ENCODE peak calls at places on chromosomes 12 and 14, in four cellular contexts. W is HEK293T, Y is HepG2, O is WTC11. B is an unnamed sample.

GRCh38 chr14:91396959-91397815 is 20.4 kb downstream of the CCDC88C start:
- DNase-seq in W (no peak), Y (no peak), O (peak; percentile 51), B (no peak)

GRCh38 chr12:94640134-94640928 is 10.0 kb downstream of the TMCC3 start:
- DNase-seq in Y (no peak), O (no peak), W (no peak), B (no peak)

GRCh38 chr12:109718390-109718789 is 4.8 kb downstream of the FAM222A start:
- DNase-seq in Y (no peak), O (peak; percentile 75), W (peak; percentile 22), B (no peak)

GRCh38 chr12:117774986-117775775 is 193.6 kb downstream of the KSR2 start:
- DNase-seq in O (no peak), Y (no peak), W (no peak), B (no peak)

GRCh38 chr14:75969126-75969525 is 12.7 kb downstream of the TGFB3 start:
- DNase-seq in Y (no peak), O (no peak), W (no peak), B (no peak)

GRCh38 chr12:104668274-104668718 is 211.5 kb downstream of the CHST11 start:
- DNase-seq in W (no peak), Y (no peak), O (no peak), B (no peak)

GRCh38 chr14:36229262-36229661 is 52.7 kb upstream of the PTCSC3 start:
- DNase-seq in Y (no peak), W (no peak), O (no peak), B (no peak)

GRCh38 chr14:97077253-97077653 is 280.1 kb downstream of the VRK1 start:
- DNase-seq in W (no peak), Y (no peak), O (no peak), B (peak; percentile 75)

GRCh38 chr12:100460702-100461101 is 13.0 kb upstream of the NR1H4 start:
- DNase-seq in W (no peak), O (no peak), Y (no peak), B (no peak)

GRCh38 chr12:52313461-52313860 is 7.7 kb downstream of the KRT83 start:
- DNase-seq in O (no peak), Y (no peak), W (no peak), B (no peak)

GRCh38 chr14:59869381-59870255 is 958 bp downstream of the RTN1 start:
- DNase-seq in W (no peak), O (peak; percentile 24), Y (no peak), B (no peak)

GRCh38 chr14:61404637-61405036 is 83.3 kb downstream of the PRKCH start:
- DNase-seq in Y (no peak), O (no peak), W (no peak), B (no peak)

GRCh38 chr12:7899755-7900154 is 27.0 kb upstream of the SLC2A14 start:
- DNase-seq in Y (no peak), O (no peak), W (no peak), B (no peak)

GRCh38 chr12:119802472-119802871 is 74.6 kb downstream of the CIT start:
- DNase-seq in W (no peak), O (no peak), Y (no peak), B (no peak)

GRCh38 chr12:119807380-119807779 is 69.7 kb downstream of the CIT start:
- DNase-seq in O (no peak), W (no peak), Y (no peak), B (no peak)

GRCh38 chr12:119808441-119808840 is 68.7 kb downstream of the CIT start:
- DNase-seq in W (no peak), O (no peak), Y (no peak), B (no peak)

GRCh38 chr12:119803391-119803791 is 73.7 kb downstream of the CIT start:
- DNase-seq in O (peak; percentile 54), Y (no peak), W (no peak), B (no peak)

DNA sequence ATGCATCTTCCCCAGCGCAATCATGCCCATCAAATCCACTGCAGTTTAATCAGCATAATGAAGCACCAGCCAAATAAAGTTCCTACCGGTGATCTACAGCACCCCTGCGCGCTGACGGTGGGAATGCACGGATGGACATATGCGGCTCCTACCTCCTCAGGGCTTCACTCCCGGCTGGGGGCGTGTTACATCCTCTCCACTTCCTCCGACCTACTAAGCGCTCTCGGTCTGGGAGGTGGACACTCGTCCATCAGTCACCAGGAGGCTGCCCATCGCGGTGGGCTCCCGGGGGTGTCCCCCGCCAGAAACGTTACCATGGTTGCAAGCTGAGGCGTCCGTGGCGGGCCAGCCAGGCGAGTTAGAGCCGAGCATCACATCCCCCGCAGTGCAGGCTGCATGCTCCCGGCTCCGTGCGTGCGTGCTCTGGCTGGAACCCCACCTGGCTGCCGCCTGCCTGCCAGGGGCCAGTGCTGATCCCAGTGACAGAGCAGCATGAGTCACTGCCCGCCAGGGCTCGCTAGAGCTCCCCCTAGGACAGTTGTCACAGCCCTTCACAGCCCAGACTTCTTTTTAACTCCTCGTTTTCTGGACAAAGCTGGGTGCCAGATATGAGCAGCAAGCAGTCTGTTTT is 73.0 kb downstream of the CIT start:
- DNase-seq in O (peak; percentile 87), W (peak; percentile 80), Y (peak; percentile 54), B (peak; percentile 62)
- TF ChIP-seq ELF4 in O (no peak), W (no peak), Y (no peak), B (no peak)

GRCh38 chr12:55703288-55703687 is 4.4 kb downstream of the ITGA7 start:
- DNase-seq in W (no peak), O (no peak), Y (no peak), B (no peak)
- TF ChIP-seq ELF4 in W (no peak), O (no peak), Y (no peak), B (no peak)

GRCh38 chr12:16509411-16509810 is 96.6 kb downstream of the LMO3 start:
- DNase-seq in W (no peak), O (no peak), Y (no peak), B (no peak)
- TF ChIP-seq ELF4 in W (no peak), O (no peak), Y (no peak), B (no peak)

GRCh38 chr12:120215766-120216735 is 15.1 kb upstream of the RPLP0 start:
- DNase-seq in Y (no peak), O (no peak), W (no peak), B (no peak)
- TF ChIP-seq ELF4 in Y (no peak), O (no peak), W (no peak), B (no peak)

GRCh38 chr14:64113279-64113678 is 180.9 kb downstream of the ESR2 start:
- DNase-seq in Y (no peak), W (no peak), O (no peak), B (no peak)

GRCh38 chr14:64114796-64115195 is 179.4 kb downstream of the ESR2 start:
- DNase-seq in Y (no peak), W (no peak), O (no peak), B (no peak)

GRCh38 chr14:64115401-64115800 is 178.8 kb downstream of the ESR2 start:
- DNase-seq in O (no peak), W (no peak), Y (no peak), B (no peak)

GRCh38 chr14:64112859-64113258 is 181.3 kb downstream of the ESR2 start:
- DNase-seq in O (no peak), Y (no peak), W (no peak), B (no peak)

GRCh38 chr14:64114166-64114565 is 180.0 kb downstream of the ESR2 start:
- DNase-seq in Y (no peak), W (no peak), O (no peak), B (no peak)
- TF ChIP-seq ELF4 in Y (no peak), W (no peak), O (no peak), B (no peak)

GRCh38 chr12:56838602-56839488 is 75.7 kb downstream of the HSD17B6 start:
- DNase-seq in W (no peak), O (no peak), Y (no peak), B (no peak)
- TF ChIP-seq ELF4 in W (no peak), O (no peak), Y (no peak), B (no peak)

DNA sequence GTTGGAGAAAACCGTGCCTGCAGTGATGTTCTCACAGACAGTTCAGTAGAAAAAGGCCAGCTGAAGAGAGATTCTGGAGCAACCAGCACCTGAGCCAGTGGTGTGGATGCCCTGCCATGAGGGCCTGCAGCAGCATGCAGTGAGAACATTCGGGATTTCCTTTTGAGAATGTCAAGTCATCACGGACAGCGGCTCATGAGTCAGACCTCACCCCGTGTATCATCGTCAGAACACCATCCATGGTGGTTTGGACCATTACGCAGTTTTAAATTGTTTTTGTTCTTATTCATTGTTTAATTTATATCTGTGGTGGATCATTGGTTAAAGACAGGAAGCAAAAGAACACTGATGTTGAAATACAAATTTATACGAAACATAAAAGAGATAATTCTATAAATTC is 179.1 kb upstream of the KRR1 start:
- DNase-seq in W (no peak), O (no peak), Y (no peak), B (no peak)
- TF ChIP-seq ELF4 in W (no peak), O (no peak), Y (no peak), B (no peak)

GRCh38 chr12:131455581-131456110 is 255.2 kb upstream of the SFSWAP start:
- DNase-seq in O (no peak), W (no peak), Y (no peak), B (no peak)
- TF ChIP-seq ELF4 in O (no peak), W (no peak), Y (no peak), B (no peak)

DNA sequence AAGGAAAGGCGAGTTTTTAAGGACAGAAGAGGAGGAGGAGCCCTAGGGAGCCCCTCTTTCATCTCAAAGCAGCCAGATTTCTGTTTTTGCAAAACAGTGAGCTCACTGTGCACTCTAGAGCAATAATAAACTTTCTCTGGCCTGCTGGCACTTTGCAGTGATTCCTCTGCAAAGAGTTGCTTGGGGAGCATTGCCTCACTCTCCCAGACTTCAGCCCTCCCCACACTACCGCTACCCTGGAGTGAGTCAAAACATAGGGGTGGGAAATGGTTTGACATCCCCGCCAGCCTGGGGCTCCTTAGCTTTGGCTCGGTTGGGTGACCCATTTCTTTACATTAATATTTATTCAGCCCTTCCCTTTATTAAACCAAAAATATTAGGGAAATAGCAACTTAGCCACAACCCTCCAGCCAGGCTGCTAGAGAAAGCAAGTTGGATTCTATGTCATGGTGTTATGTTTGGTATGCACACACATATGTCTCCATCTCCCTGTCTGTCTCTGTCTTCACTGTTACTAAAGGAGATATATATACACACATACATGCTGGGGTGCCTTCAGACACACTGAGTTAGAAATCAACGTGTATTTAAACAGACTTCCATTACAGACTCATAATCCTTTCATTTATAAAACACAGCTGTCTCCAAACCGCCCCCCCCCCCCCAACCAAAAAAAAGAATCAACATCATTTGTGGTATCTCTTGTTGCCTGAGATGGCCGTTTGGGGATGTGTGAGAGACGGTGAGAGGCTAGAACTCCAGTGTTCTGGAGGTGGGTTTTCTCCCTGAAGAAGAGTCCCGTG is 3.4 kb upstream of the IRF2BPL start:
- DNase-seq in O (no peak), Y (no peak), W (no peak), B (no peak)
- TF ChIP-seq ELF4 in O (no peak), Y (no peak), W (no peak), B (no peak)